ENCODE peak calls at places on chromosome 5, in seven cellular contexts. P, H, W, O, X, I and B are unnamed samples.

GRCh38 chr5:29899583-29899982 is 1293.9 kb upstream of the CDH6 start:
- DNase-seq in P (no peak), H (no peak), W (no peak), O (no peak), X (no peak), I (peak), B (no peak)

GRCh38 chr5:9877473-9877872 is 247.3 kb upstream of the TAS2R1 start:
- DNase-seq in P (no peak), H (no peak), W (no peak), O (no peak), X (no peak), I (no peak), B (no peak)

GRCh38 chr5:169946743-169947142 is 33.6 kb downstream of the INSYN2B start:
- DNase-seq in P (no peak), H (no peak), W (no peak), O (no peak), X (no peak), I (no peak), B (no peak)

GRCh38 chr5:110032386-110032785 is 342.7 kb downstream of the MAN2A1 start:
- DNase-seq in P (no peak), H (no peak), W (no peak), O (no peak), X (no peak), I (no peak), B (no peak)

GRCh38 chr5:100643473-100643872 is 108.3 kb downstream of the FAM174A start:
- DNase-seq in P (no peak), H (no peak), W (no peak), O (no peak), X (peak), I (no peak), B (no peak)

GRCh38 chr5:78964889-78965288 is 20.2 kb downstream of the ARSB start:
- DNase-seq in P (no peak), H (no peak), W (no peak), O (peak), X (peak), I (peak), B (no peak)

GRCh38 chr5:58787982-58788381 is 205.1 kb downstream of the RAB3C start:
- DNase-seq in P (no peak), H (no peak), W (no peak), O (no peak), X (no peak), I (peak), B (no peak)

GRCh38 chr5:109682383-109682782 is 7.3 kb upstream of the MAN2A1 start:
- DNase-seq in P (no peak), H (no peak), W (no peak), O (no peak), X (no peak), I (no peak), B (no peak)

GRCh38 chr5:168532471-168532870 is 3.4 kb downstream of the FBLL1 start:
- DNase-seq in P (no peak), H (no peak), W (no peak), O (no peak), X (no peak), I (no peak), B (no peak)

GRCh38 chr5:149433524-149434131 is 54.5 kb upstream of the IL17B start:
- DNase-seq in P (no peak), H (no peak), W (no peak), O (no peak), X (no peak), I (no peak), B (no peak)

GRCh38 chr5:159971038-159971437 is 37.9 kb upstream of the TTC1 start:
- DNase-seq in P (no peak), H (no peak), W (no peak), O (no peak), X (peak), I (no peak), B (no peak)

GRCh38 chr5:178762960-178763359 is 32.5 kb upstream of the ZNF354A start:
- DNase-seq in P (no peak), H (no peak), W (no peak), O (no peak), X (no peak), I (no peak), B (no peak)

GRCh38 chr5:132239776-132240175 is 12.1 kb upstream of the P4HA2 start:
- DNase-seq in P (no peak), H (no peak), W (no peak), O (no peak), X (no peak), I (no peak), B (no peak)

GRCh38 chr5:61901997-61902396 is 404.0 kb upstream of the KIF2A start:
- DNase-seq in P (no peak), H (no peak), W (no peak), O (no peak), X (no peak), I (no peak), B (no peak)

GRCh38 chr5:154189819-154190651 is 498 bp upstream of the GALNT10 start:
- DNase-seq in P (peak), H (no peak), W (peak), O (peak), X (peak), I (peak), B (no peak)

GRCh38 chr5:175728885-175729828 is 71.3 kb downstream of the HRH2 start:
- DNase-seq in P (no peak), H (no peak), W (peak), O (no peak), X (no peak), I (peak), B (no peak)

GRCh38 chr5:109740329-109740728 is 50.6 kb downstream of the MAN2A1 start:
- DNase-seq in P (no peak), H (peak), W (no peak), O (no peak), X (peak), I (peak), B (no peak)

GRCh38 chr5:60510663-60511062 is 189.3 kb downstream of the DEPDC1B start:
- DNase-seq in P (no peak), H (no peak), W (no peak), O (no peak), X (no peak), I (no peak), B (no peak)

GRCh38 chr5:158020555-158021418 is 161.8 kb upstream of the CLINT1 start:
- DNase-seq in P (no peak), H (no peak), W (no peak), O (no peak), X (no peak), I (no peak), B (no peak)

GRCh38 chr5:89342106-89342876 is 459.3 kb upstream of the MEF2C start:
- DNase-seq in P (no peak), H (peak), W (no peak), O (no peak), X (peak), I (no peak), B (no peak)

GRCh38 chr5:131252824-131253171 is 11.1 kb upstream of the CDC42SE2 start:
- DNase-seq in P (peak), H (no peak), W (no peak), O (no peak), X (no peak), I (no peak), B (no peak)

GRCh38 chr5:107739661-107740060 is 68.9 kb upstream of the EFNA5 start:
- DNase-seq in P (no peak), H (no peak), W (no peak), O (no peak), X (no peak), I (no peak), B (no peak)

GRCh38 chr5:151020304-151021031 is at the start of gene GPX3:
- DNase-seq in P (peak), H (no peak), W (peak), O (no peak), X (peak), I (peak), B (peak)

GRCh38 chr5:31104775-31105174 is 88.7 kb upstream of the CDH6 start:
- DNase-seq in P (no peak), H (no peak), W (no peak), O (no peak), X (no peak), I (no peak), B (no peak)

GRCh38 chr5:71932131-71932635 is 175.1 kb upstream of the MAP1B start:
- DNase-seq in P (no peak), H (peak), W (no peak), O (peak), X (peak), I (no peak), B (no peak)

GRCh38 chr5:34717426-34718327 is 61.5 kb downstream of the RAI14 start:
- DNase-seq in P (no peak), H (peak), W (peak), O (no peak), X (peak), I (no peak), B (no peak)

GRCh38 chr5:137453476-137454080 is 45.5 kb downstream of the SPOCK1 start:
- DNase-seq in P (no peak), H (peak), W (no peak), O (peak), X (peak), I (no peak), B (no peak)

GRCh38 chr5:122263352-122264030 is 48.5 kb upstream of the SNCAIP start:
- DNase-seq in P (no peak), H (no peak), W (no peak), O (no peak), X (peak), I (no peak), B (no peak)

GRCh38 chr5:126002222-126002897 is 420.8 kb upstream of the GRAMD2B start:
- DNase-seq in P (no peak), H (peak), W (no peak), O (no peak), X (peak), I (peak), B (no peak)

GRCh38 chr5:157233515-157233914 is 32.4 kb upstream of the CYFIP2 start:
- DNase-seq in P (no peak), H (no peak), W (no peak), O (no peak), X (no peak), I (no peak), B (no peak)

GRCh38 chr5:79346420-79346824 is 110.5 kb downstream of the JMY start:
- DNase-seq in P (no peak), H (peak), W (no peak), O (peak), X (peak), I (no peak), B (no peak)

GRCh38 chr5:983238-983524 is 25.4 kb upstream of the NKD2 start:
- DNase-seq in P (peak), H (no peak), W (no peak), O (no peak), X (no peak), I (no peak), B (no peak)

GRCh38 chr5:76622973-76623596 is at the start of gene F2RL2:
- DNase-seq in P (no peak), H (peak), W (no peak), O (no peak), X (peak), I (no peak), B (no peak)
- TF ChIP-seq CTCF in P (no peak), H (no peak), W (no peak), O (no peak), X (no peak), I (no peak), B (no peak)

DNA sequence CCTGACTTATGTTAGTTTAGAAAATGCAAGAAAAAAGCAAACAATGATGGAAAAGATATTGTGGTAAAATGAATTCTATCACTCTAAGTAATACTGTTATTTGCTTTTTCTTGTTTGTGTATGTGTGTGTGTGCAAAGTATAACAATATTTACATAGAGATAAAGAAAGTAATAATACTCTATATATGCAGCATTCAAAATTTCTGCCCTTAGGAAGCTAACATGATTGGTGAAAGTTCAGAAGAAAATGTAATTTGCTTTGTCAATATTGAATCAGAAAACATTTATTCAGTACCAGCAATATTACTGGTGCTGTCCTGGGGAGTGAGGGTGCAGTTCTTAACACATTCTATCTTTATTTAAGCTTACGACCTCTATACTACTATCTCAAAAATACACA is 12.9 kb upstream of the PRDM9 start:
- DNase-seq in P (no peak), H (no peak), W (no peak), O (no peak), X (no peak), I (no peak), B (no peak)
- TF ChIP-seq CTCF in P (no peak), H (no peak), W (no peak), O (no peak), X (no peak), I (no peak), B (no peak)

GRCh38 chr5:2207966-2208544 is 325.3 kb upstream of the IRX4 start:
- DNase-seq in P (peak), H (no peak), W (peak), O (no peak), X (no peak), I (no peak), B (no peak)
- TF ChIP-seq CTCF in P (no peak), H (peak), W (no peak), O (peak), X (no peak), I (no peak), B (no peak)

GRCh38 chr5:117953272-117953671 is 1035.1 kb downstream of the DTWD2 start:
- DNase-seq in P (no peak), H (no peak), W (no peak), O (no peak), X (no peak), I (no peak), B (no peak)
- TF ChIP-seq CTCF in P (no peak), H (no peak), W (no peak), O (no peak), X (no peak), I (no peak), B (no peak)